ENCODE peak calls at places on chromosomes 1 and 21, in six cellular contexts. O is SW480; T is naive thymus-derived CD8-positive, alpha-beta T cell; Z is NCI-H345; M is thoracic aorta; D is IMR-90. X is an unnamed sample.

GRCh38 chr1:226066415-226067077 is 4.0 kb downstream of the H3-3A start:
- DNase-seq in O (no peak), T (no peak), Z (no peak), M (no peak), D (peak; percentile 21), X (no peak)

GRCh38 chr1:28909198-28909597 is 5.2 kb upstream of the EPB41 start:
- DNase-seq in O (no peak), T (no peak), Z (no peak), M (no peak), D (no peak), X (no peak)

GRCh38 chr1:237170149-237170548 is 128.2 kb downstream of the RYR2 start:
- DNase-seq in O (no peak), T (no peak), Z (no peak), M (no peak), D (no peak), X (no peak)

GRCh38 chr21:27582246-27582945 is 615.5 kb upstream of the ADAMTS5 start:
- DNase-seq in O (no peak), T (no peak), Z (no peak), M (no peak), D (peak; percentile 29), X (no peak)

GRCh38 chr1:208834346-208835081 is 590.3 kb upstream of the PLXNA2 start:
- DNase-seq in O (no peak), T (no peak), Z (peak; percentile 85), M (no peak), D (no peak), X (no peak)

GRCh38 chr1:55141295-55141893 is 73.8 kb downstream of the USP24 start:
- DNase-seq in O (no peak), T (no peak), Z (no peak), M (no peak), D (no peak), X (no peak)

GRCh38 chr1:42085596-42085995 is 67.6 kb upstream of the GUCA2B start:
- DNase-seq in O (no peak), T (no peak), Z (no peak), M (no peak), D (peak; percentile 2), X (no peak)

GRCh38 chr1:94098585-94099111 is 22.3 kb downstream of the ABCA4 start:
- DNase-seq in O (no peak), T (no peak), Z (no peak), M (no peak), D (no peak), X (no peak)

GRCh38 chr1:17631410-17631809 is 91.9 kb downstream of the ARHGEF10L start:
- DNase-seq in O (no peak), T (no peak), Z (no peak), M (no peak), D (no peak), X (no peak)

GRCh38 chr1:201883786-201884185 is 4.9 kb upstream of the SHISA4 start:
- DNase-seq in O (no peak), T (no peak), Z (no peak), M (no peak), D (peak; percentile 43), X (no peak)

GRCh38 chr1:64686828-64687724 is 57.8 kb upstream of the RAVER2 start:
- DNase-seq in O (peak; percentile 36), T (no peak), Z (peak; percentile 19), M (no peak), D (peak; percentile 65), X (no peak)

GRCh38 chr1:36162680-36163079 is 6.7 kb downstream of the MAP7D1 start:
- DNase-seq in O (no peak), T (no peak), Z (no peak), M (no peak), D (no peak), X (no peak)

GRCh38 chr1:222167896-222168295 is 380.0 kb downstream of the HHIPL2 start:
- DNase-seq in O (no peak), T (no peak), Z (no peak), M (no peak), D (peak; percentile 43), X (no peak)

GRCh38 chr1:119611701-119612113 is 36.4 kb downstream of the ZNF697 start:
- DNase-seq in O (peak; percentile 57), T (peak; percentile 32), Z (peak; percentile 83), M (peak; percentile 29), D (no peak), X (peak; percentile 10)

GRCh38 chr1:97145321-97145956 is 423.9 kb downstream of the PTBP2 start:
- DNase-seq in O (no peak), T (no peak), Z (peak; percentile 2), M (no peak), D (peak; percentile 46), X (no peak)

GRCh38 chr1:168223681-168224515 is 1.9 kb upstream of the SFT2D2 start:
- DNase-seq in O (no peak), T (no peak), Z (no peak), M (no peak), D (no peak), X (no peak)

GRCh38 chr1:94274561-94274960 is 37.2 kb upstream of the ARHGAP29 start:
- DNase-seq in O (no peak), T (no peak), Z (no peak), M (no peak), D (no peak), X (no peak)

GRCh38 chr1:167695150-167695549 is 26.6 kb upstream of the MPZL1 start:
- DNase-seq in O (no peak), T (no peak), Z (no peak), M (no peak), D (no peak), X (no peak)

GRCh38 chr1:160244209-160244608 is 18.1 kb downstream of the DCAF8 start:
- DNase-seq in O (no peak), T (no peak), Z (peak; percentile 2), M (no peak), D (no peak), X (no peak)

GRCh38 chr1:211935448-211935970 is 99.8 kb downstream of the INTS7 start:
- DNase-seq in O (no peak), T (no peak), Z (no peak), M (no peak), D (no peak), X (no peak)

GRCh38 chr1:235017719-235018118 is 110.9 kb downstream of the TOMM20 start:
- DNase-seq in O (no peak), T (no peak), Z (no peak), M (no peak), D (peak; percentile 64), X (no peak)

GRCh38 chr1:190583862-190584261 is 106.2 kb upstream of the BRINP3 start:
- DNase-seq in O (no peak), T (no peak), Z (no peak), M (no peak), D (no peak), X (no peak)

GRCh38 chr21:27807596-27807995 is 840.7 kb upstream of the ADAMTS5 start:
- DNase-seq in O (no peak), T (no peak), Z (no peak), M (no peak), D (peak; percentile 47), X (no peak)

GRCh38 chr21:21412096-21412495 is 413.9 kb downstream of the NCAM2 start:
- DNase-seq in O (no peak), T (no peak), Z (no peak), M (no peak), D (no peak), X (no peak)

GRCh38 chr1:110606784-110607662 is 865 bp upstream of the KCNA2 start:
- DNase-seq in O (no peak), T (no peak), Z (peak; percentile 45), M (no peak), D (no peak), X (no peak)

GRCh38 chr1:156958247-156958714 is 37.8 kb downstream of the LRRC71 start:
- DNase-seq in O (peak; percentile 48), T (no peak), Z (no peak), M (no peak), D (no peak), X (no peak)

GRCh38 chr1:61568460-61569211 is 156.3 kb downstream of the TM2D1 start:
- DNase-seq in O (no peak), T (no peak), Z (no peak), M (no peak), D (no peak), X (no peak)

GRCh38 chr21:27393726-27394125 is 426.8 kb upstream of the ADAMTS5 start:
- DNase-seq in O (no peak), T (no peak), Z (no peak), M (no peak), D (peak; percentile 44), X (no peak)

GRCh38 chr1:184483101-184483813 is 96.4 kb downstream of the C1orf21 start:
- DNase-seq in O (no peak), T (no peak), Z (no peak), M (no peak), D (peak; percentile 83), X (no peak)

GRCh38 chr1:30744060-30744756 is 13.4 kb downstream of the LAPTM5 start:
- DNase-seq in O (no peak), T (no peak), Z (no peak), M (no peak), D (peak; percentile 73), X (no peak)

GRCh38 chr21:28150778-28151177 is 841.9 kb downstream of the LTN1 start:
- DNase-seq in O (no peak), T (no peak), Z (no peak), M (no peak), D (peak; percentile 73), X (no peak)

GRCh38 chr1:153805042-153805745 is 30.0 kb downstream of the SLC27A3 start:
- DNase-seq in O (peak; percentile 58), T (peak; percentile 65), Z (no peak), M (peak; percentile 59), D (peak; percentile 92), X (peak; percentile 45)

GRCh38 chr1:28104866-28105467 is 16.6 kb upstream of the EYA3 start:
- DNase-seq in O (peak; percentile 37), T (no peak), Z (no peak), M (no peak), D (peak; percentile 76), X (no peak)